ENCODE peak calls at places on chromosomes 11 and 22, in seven cellular contexts. B is fibroblast of the conjunctiva, F is thyroid gland, L is SW480, J is right lobe of liver, D is T-helper 1 cell, P is NAMALWA. A is an unnamed sample.

GRCh38 chr22:29268511-29269229 is 602 bp downstream of the EWSR1 start:
- DNase-seq in B (peak; percentile 49), P (peak; percentile 65), J (peak; percentile 79), L (no peak), F (peak; percentile 57), D (no peak), A (no peak)

GRCh38 chr22:39994566-39995345 is at the start of gene FAM83F:
- DNase-seq in F (peak; percentile 79), J (no peak), D (no peak), B (no peak), L (peak; percentile 68), P (no peak), A (no peak)

GRCh38 chr11:46238078-46238966 is 39.1 kb upstream of the CREB3L1 start:
- DNase-seq in J (peak; percentile 78), P (no peak), D (peak; percentile 38), L (peak; percentile 57), F (peak; percentile 44), B (no peak), A (no peak)

GRCh38 chr11:15911377-15912044 is 444.8 kb downstream of the SOX6 start:
- DNase-seq in J (no peak), P (no peak), B (no peak), F (peak; percentile 80), D (no peak), L (no peak), A (no peak)

GRCh38 chr11:79678780-79679468 is 238.1 kb upstream of the TENM4 start:
- DNase-seq in F (no peak), L (no peak), J (no peak), D (no peak), B (no peak), P (no peak), A (no peak)

GRCh38 chr11:129143335-129143734 is 48.8 kb downstream of the ARHGAP32 start:
- DNase-seq in P (no peak), F (peak; percentile 34), L (peak; percentile 99), D (no peak), J (no peak), B (peak; percentile 96), A (no peak)

GRCh38 chr22:35766654-35767580 is 49.2 kb downstream of the APOL5 start:
- DNase-seq in L (no peak), F (no peak), B (no peak), P (no peak), J (no peak), D (no peak), A (no peak)

GRCh38 chr11:14727215-14727614 is 83.6 kb downstream of the PDE3B start:
- DNase-seq in D (no peak), L (no peak), F (no peak), B (no peak), P (no peak), J (no peak), A (no peak)

GRCh38 chr11:8075119-8075726 is 5.8 kb upstream of the TUB start:
- DNase-seq in F (no peak), J (no peak), D (no peak), L (no peak), P (no peak), B (no peak), A (no peak)

GRCh38 chr22:20062043-20062765 is 17.8 kb upstream of the DGCR8 start:
- DNase-seq in L (no peak), P (no peak), D (no peak), F (no peak), J (no peak), B (no peak), A (no peak)

GRCh38 chr11:131758726-131759125 is 388.3 kb downstream of the NTM start:
- DNase-seq in L (no peak), P (no peak), J (no peak), F (no peak), B (no peak), D (no peak), A (no peak)